ENCODE peak calls at places on chromosomes 3 and 15, in four cellular contexts. X, K, N and Q are unnamed samples.

GRCh38 chr3:155744626-155745324 is at the start of gene PLCH1:
- DNase-seq in X (peak; percentile 74), K (peak; percentile 90), N (peak; percentile 79), Q (peak; percentile 64)

GRCh38 chr3:171256445-171257250 is 203.6 kb downstream of the TNIK start:
- DNase-seq in X (no peak), K (no peak), N (no peak), Q (no peak)

GRCh38 chr15:96322401-96323249 is 7.9 kb upstream of the NR2F2 start:
- DNase-seq in X (no peak), K (peak; percentile 85), N (no peak), Q (no peak)

GRCh38 chr15:33377239-33377638 is 66.5 kb downstream of the RYR3 start:
- DNase-seq in X (no peak), K (no peak), N (no peak), Q (no peak)

GRCh38 chr3:48993834-48994233 is 3.8 kb downstream of the P4HTM start:
- DNase-seq in X (no peak), K (no peak), N (no peak), Q (no peak)

GRCh38 chr3:117282506-117282905 is 572.9 kb downstream of the TUSC7 start:
- DNase-seq in X (no peak), K (no peak), N (no peak), Q (no peak)

GRCh38 chr3:173403376-173403775 is 5.8 kb downstream of the NLGN1 start:
- DNase-seq in X (no peak), K (no peak), N (no peak), Q (no peak)

GRCh38 chr15:28902856-28903255 is 17.1 kb downstream of the APBA2 start:
- DNase-seq in X (peak; percentile 7), K (no peak), N (no peak), Q (peak; percentile 17)

GRCh38 chr3:13016083-13016725 is 57.0 kb downstream of the IQSEC1 start:
- DNase-seq in X (peak; percentile 57), K (no peak), N (peak; percentile 78), Q (peak; percentile 50)

GRCh38 chr3:160885791-160886286 is 129.8 kb downstream of the PPM1L start:
- DNase-seq in X (peak; percentile 44), K (no peak), N (peak; percentile 23), Q (peak; percentile 32)

GRCh38 chr3:48466386-48467109 is 20.0 kb downstream of the ATRIP start:
- DNase-seq in X (peak; percentile 66), K (no peak), N (no peak), Q (no peak)

GRCh38 chr3:52310861-52311566 is 5.1 kb upstream of the DNAH1 start:
- DNase-seq in X (no peak), K (no peak), N (no peak), Q (no peak)

GRCh38 chr3:94395851-94396250 is 333.0 kb downstream of the NSUN3 start:
- DNase-seq in X (no peak), K (no peak), N (no peak), Q (no peak)

GRCh38 chr15:90340345-90340744 is 11.7 kb upstream of the ZNF774 start:
- DNase-seq in X (no peak), K (peak; percentile 52), N (no peak), Q (no peak)

GRCh38 chr3:196288141-196288460 is 575 bp upstream of the PCYT1A start:
- DNase-seq in X (no peak), K (no peak), N (no peak), Q (no peak)

GRCh38 chr3:168615489-168616020 is 519.8 kb upstream of the GOLIM4 start:
- DNase-seq in X (no peak), K (no peak), N (no peak), Q (no peak)

GRCh38 chr3:149813367-149814281 is 609 bp downstream of the RNF13 start:
- DNase-seq in X (no peak), K (peak; percentile 49), N (peak; percentile 48), Q (no peak)

GRCh38 chr3:191051037-191051436 is 148.0 kb upstream of the OSTN start:
- DNase-seq in X (no peak), K (no peak), N (no peak), Q (no peak)

GRCh38 chr3:46987485-46988401 is 8.3 kb downstream of the NBEAL2 start:
- DNase-seq in X (peak; percentile 78), K (peak; percentile 71), N (peak; percentile 90), Q (no peak)

GRCh38 chr3:52506266-52506966 is 11.3 kb downstream of the STAB1 start:
- DNase-seq in X (no peak), K (no peak), N (no peak), Q (no peak)

GRCh38 chr3:12984023-12984823 is 89.0 kb downstream of the IQSEC1 start:
- DNase-seq in X (peak; percentile 83), K (peak; percentile 84), N (peak; percentile 68), Q (peak; percentile 60)

GRCh38 chr3:38567498-38567897 is 71.4 kb downstream of the EXOG start:
- DNase-seq in X (peak; percentile 5), K (peak; percentile 33), N (peak; percentile 14), Q (no peak)

GRCh38 chr3:42043116-42043796 is 47.9 kb upstream of the TRAK1 start:
- DNase-seq in X (no peak), K (peak; percentile 71), N (no peak), Q (no peak)

GRCh38 chr3:59764131-59764530 is 714.3 kb upstream of the CFAP20DC start:
- DNase-seq in X (no peak), K (no peak), N (no peak), Q (no peak)

DNA sequence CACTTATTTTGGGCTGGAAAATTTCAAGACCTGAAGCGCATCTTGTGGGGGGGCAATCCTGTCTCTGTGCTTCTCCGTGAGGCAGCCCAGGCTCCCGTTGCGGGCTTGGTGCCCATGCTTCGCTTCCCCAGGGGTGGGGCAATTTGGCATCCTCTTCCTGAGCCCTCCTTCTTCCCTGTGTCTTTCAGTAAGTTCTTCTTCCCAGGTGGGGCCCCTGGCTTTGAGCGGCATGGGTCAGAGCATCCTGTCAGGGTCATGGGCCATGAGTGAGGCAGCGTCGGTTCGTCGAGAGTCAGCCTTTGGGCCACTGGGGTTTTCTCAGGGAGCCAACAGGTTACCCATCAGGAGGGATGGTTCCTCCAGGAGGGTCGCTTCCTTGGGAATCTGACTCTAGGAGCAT is 200.7 kb downstream of the UBE3A start:
- DNase-seq in X (no peak), K (no peak), N (no peak), Q (no peak)
- H3K9me3 ChIP-seq in X (peaks cover 96% of the 10 kb centered on the region), K (peaks cover 99% of the 10 kb centered on the region), N (no peaks in the 10 kb centered on the region), Q (peaks cover 76% of the 10 kb centered on the region)

GRCh38 chr3:126083138-126083445 is 832 bp downstream of the SLC41A3 start:
- DNase-seq in X (no peak), K (no peak), N (no peak), Q (no peak)

GRCh38 chr3:126085276-126085675 is 1.4 kb upstream of the SLC41A3 start:
- DNase-seq in X (no peak), K (no peak), N (no peak), Q (no peak)

GRCh38 chr3:126084667-126085180 is 800 bp upstream of the SLC41A3 start:
- DNase-seq in X (no peak), K (no peak), N (no peak), Q (no peak)

GRCh38 chr3:126083511-126083912 is 412 bp downstream of the SLC41A3 start:
- DNase-seq in X (peak; percentile 49), K (peak; percentile 62), N (peak; percentile 52), Q (peak; percentile 40)

DNA sequence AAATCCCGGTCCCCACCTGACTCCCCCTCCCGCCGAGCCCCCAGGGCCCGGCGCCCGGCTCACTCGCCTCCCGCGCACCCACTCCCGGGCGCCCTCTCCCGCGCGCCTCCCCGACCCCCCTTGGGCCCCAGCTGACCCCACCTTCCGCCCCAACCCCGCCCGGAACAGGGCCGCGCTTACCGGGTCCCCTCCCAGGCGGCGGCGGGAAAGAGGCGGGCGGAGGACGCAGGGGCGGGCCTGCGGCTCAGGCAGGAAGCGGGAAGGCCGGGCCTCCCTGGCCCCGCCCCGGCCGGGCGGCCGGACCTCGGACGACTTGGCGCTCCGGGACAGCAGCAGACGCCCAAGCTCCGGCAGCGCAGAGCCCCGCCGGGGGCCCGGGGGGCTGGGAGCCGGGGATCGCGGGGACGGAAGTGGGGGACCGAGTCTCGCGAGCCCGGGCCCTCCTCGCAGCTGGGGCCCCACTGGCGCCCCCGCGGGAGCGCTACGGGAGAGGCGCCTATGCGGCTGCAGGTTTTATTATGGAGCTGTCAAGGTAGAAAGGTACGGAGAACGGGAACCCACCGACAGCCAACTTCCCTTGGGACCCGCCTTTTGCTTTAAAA is at the start of gene SLC41A3:
- DNase-seq in X (peak; percentile 91), K (peak; percentile 89), N (peak; percentile 91), Q (peak; percentile 86)
- TF ChIP-seq CTCF in X (peak; percentile 36), K (no peak), N (peak; percentile 55), Q (no peak)

GRCh38 chr3:178752843-178753242 is 216.6 kb downstream of the KCNMB2 start:
- DNase-seq in X (no peak), K (no peak), N (no peak), Q (no peak)
- TF ChIP-seq POLR2AphosphoS5 in X (no peak), K (no peak), N (no peak), Q (no peak)

DNA sequence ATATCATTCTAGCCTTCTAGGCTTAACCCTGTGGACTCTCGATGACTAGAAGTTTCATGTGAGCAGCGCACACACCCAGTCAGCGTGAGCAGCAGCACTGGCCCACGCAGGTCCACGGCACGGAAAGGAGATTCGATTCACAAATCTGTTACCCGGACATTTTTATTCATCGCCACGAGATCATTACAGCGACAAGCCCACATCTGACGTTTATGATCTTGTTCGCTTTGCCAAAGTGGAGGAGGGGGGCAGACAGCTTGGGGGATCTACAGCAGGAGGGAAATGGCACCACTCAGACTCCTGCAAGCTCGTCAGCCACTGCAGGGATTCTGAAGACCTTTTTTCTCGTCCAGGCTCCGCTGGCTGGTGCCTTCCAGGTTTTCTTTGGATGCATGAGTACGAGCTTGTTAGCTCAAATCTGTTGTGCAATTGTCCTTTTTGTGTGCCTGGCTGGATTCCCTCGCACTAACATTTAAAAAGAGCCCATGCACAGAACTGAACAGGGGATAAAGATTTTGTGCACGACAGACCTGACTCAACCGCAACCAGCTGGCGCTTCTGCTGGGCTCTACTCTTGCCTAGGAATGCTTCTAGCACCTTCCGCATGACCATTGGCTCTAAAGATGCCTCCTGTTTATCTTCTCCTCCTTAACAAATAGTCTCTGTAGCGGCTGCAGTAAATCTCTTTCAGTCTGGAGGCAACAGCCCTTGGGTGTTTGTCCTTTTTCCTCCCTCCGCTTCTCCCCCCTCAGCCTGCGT is 938.5 kb downstream of the MCTP2 start:
- DNase-seq in X (peak; percentile 28), K (no peak), N (no peak), Q (no peak)
- H3K9me3 ChIP-seq in X (no peaks in the 10 kb centered on the region), K (no peaks in the 10 kb centered on the region), N (no peaks in the 10 kb centered on the region), Q (peaks cover 5% of the 10 kb centered on the region)